ENCODE peak calls at places on chromosomes 11 and 22, in nine cellular contexts. N is pancreas, W is upper lobe of right lung, J is lower lobe of right lung, M is cardiac muscle cell, C is RWPE1, U is body of pancreas, H is AG04450, T is right cardiac atrium. Z is an unnamed sample.

GRCh38 chr11:94130589-94131362 is 2.1 kb downstream of the PANX1 start:
- DNase-seq in N (no peak), W (no peak), J (no peak), M (peak; percentile 97), C (peak; percentile 48), U (no peak), H (no peak), T (peak; percentile 49), Z (no peak)

GRCh38 chr11:86722041-86722440 is 49.6 kb upstream of the ME3 start:
- DNase-seq in N (no peak), W (no peak), J (no peak), M (peak; percentile 74), C (no peak), U (no peak), H (no peak), T (no peak), Z (no peak)

GRCh38 chr11:73252577-73253191 is 19.5 kb upstream of the P2RY6 start:
- DNase-seq in N (no peak), W (no peak), J (no peak), M (no peak), C (no peak), U (no peak), H (no peak), T (no peak), Z (no peak)

GRCh38 chr22:32325416-32325801 is 32.3 kb upstream of the RFPL3 start:
- DNase-seq in N (no peak), W (peak; percentile 57), J (no peak), M (peak; percentile 26), C (no peak), U (no peak), H (no peak), T (peak; percentile 28), Z (no peak)

GRCh38 chr11:20032577-20033265 is 127.6 kb downstream of the DBX1 start:
- DNase-seq in N (no peak), W (no peak), J (no peak), M (no peak), C (no peak), U (no peak), H (no peak), T (no peak), Z (no peak)

GRCh38 chr22:49102367-49102766 is 725.3 kb downstream of the BRD1 start:
- DNase-seq in N (no peak), W (peak; percentile 40), J (no peak), M (no peak), C (no peak), U (no peak), H (no peak), T (no peak), Z (no peak)

GRCh38 chr11:97092823-97093222 is 703.0 kb downstream of the JRKL start:
- DNase-seq in N (no peak), W (no peak), J (no peak), M (no peak), C (no peak), U (no peak), H (no peak), T (no peak), Z (no peak)

GRCh38 chr22:21443057-21443734 is 24.0 kb upstream of the TMEM191C start:
- DNase-seq in N (peak; percentile 33), W (peak; percentile 40), J (peak; percentile 41), M (no peak), C (no peak), U (peak; percentile 10), H (no peak), T (peak; percentile 7), Z (no peak)

GRCh38 chr11:37687130-37687529 is 1089.1 kb upstream of the RAG2 start:
- DNase-seq in N (no peak), W (no peak), J (no peak), M (no peak), C (no peak), U (no peak), H (no peak), T (no peak), Z (no peak)

GRCh38 chr11:8813658-8814057 is 97.3 kb upstream of the AKIP1 start:
- DNase-seq in N (peak; percentile 69), W (peak; percentile 87), J (peak; percentile 77), M (peak; percentile 94), C (peak; percentile 72), U (peak; percentile 76), H (peak; percentile 74), T (peak; percentile 75), Z (no peak)

GRCh38 chr22:26547426-26547825 is 35.2 kb upstream of the TFIP11 start:
- DNase-seq in N (no peak), W (no peak), J (no peak), M (no peak), C (peak; percentile 8), U (no peak), H (no peak), T (no peak), Z (peak; percentile 33)

GRCh38 chr11:85827768-85828639 is 17.1 kb upstream of the SYTL2 start:
- DNase-seq in N (no peak), W (no peak), J (no peak), M (peak; percentile 69), C (peak; percentile 75), U (no peak), H (peak; percentile 61), T (no peak), Z (peak; percentile 64)

GRCh38 chr11:131691558-131692041 is 321.2 kb downstream of the NTM start:
- DNase-seq in N (no peak), W (no peak), J (no peak), M (peak; percentile 52), C (peak; percentile 69), U (peak; percentile 26), H (no peak), T (no peak), Z (peak; percentile 33)

GRCh38 chr11:58688779-58689503 is 42.8 kb downstream of the GLYAT start:
- DNase-seq in N (no peak), W (no peak), J (no peak), M (no peak), C (peak; percentile 57), U (no peak), H (no peak), T (no peak), Z (peak; percentile 84)

GRCh38 chr22:38236786-38237185 is 35.0 kb downstream of the MAFF start:
- DNase-seq in N (no peak), W (no peak), J (no peak), M (no peak), C (no peak), U (no peak), H (no peak), T (no peak), Z (no peak)

GRCh38 chr22:38240734-38241252 is 32.0 kb downstream of the TMEM184B start:
- DNase-seq in N (no peak), W (no peak), J (no peak), M (peak; percentile 83), C (peak; percentile 70), U (peak; percentile 65), H (peak; percentile 56), T (no peak), Z (no peak)

GRCh38 chr22:38239101-38239761 is 33.6 kb downstream of the TMEM184B start:
- DNase-seq in N (no peak), W (peak; percentile 74), J (no peak), M (peak; percentile 77), C (peak; percentile 77), U (peak; percentile 55), H (peak; percentile 83), T (peak; percentile 50), Z (peak; percentile 64)

GRCh38 chr22:38235240-38235850 is 33.6 kb downstream of the MAFF start:
- DNase-seq in N (no peak), W (no peak), J (no peak), M (no peak), C (no peak), U (no peak), H (no peak), T (no peak), Z (no peak)

DNA sequence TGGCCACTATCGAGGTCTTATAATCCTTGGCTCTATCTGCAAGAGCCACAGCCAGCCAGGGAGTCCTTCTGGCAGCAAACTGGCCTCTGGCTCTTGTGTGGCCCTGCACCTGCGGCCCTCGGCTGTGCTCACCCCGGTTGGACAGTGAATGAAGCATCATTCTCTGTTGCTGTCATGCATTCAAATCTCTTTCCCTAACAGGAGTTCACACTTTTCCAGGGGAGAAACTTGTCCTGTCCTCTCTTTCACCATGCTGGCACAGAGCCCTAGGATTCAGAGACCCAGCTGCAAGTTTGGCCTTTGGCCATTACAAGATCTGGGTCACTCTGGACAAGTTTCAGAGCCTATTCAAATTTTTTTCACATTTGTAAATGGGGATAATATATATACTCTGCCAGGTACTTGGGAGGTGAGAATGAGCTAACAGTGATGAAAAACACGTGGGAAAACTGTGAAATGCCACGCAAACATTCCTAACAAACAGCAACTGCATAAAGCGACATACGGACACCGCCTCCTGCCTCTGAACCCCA is 34.2 kb downstream of the TMEM184B start:
- DNase-seq in N (peak; percentile 61), W (no peak), J (no peak), M (peak; percentile 68), C (no peak), U (peak; percentile 79), H (no peak), T (peak; percentile 45), Z (no peak)
- H3K27ac ChIP-seq in N (peak overlapping the region; percentile 69), W (peak overlapping the region; percentile 79), J (peak overlapping the region; percentile 81), M (peak overlapping the region; percentile 43), C (peak overlapping the region; percentile 98), U (peak overlapping the region; percentile 47), H (peak overlapping the region; percentile 98), T (peak overlapping the region; percentile 43), Z (peak overlapping the region; percentile 98)

GRCh38 chr22:18085188-18085587 is 7.4 kb downstream of the PEX26 start:
- DNase-seq in N (no peak), W (no peak), J (no peak), M (no peak), C (no peak), U (no peak), H (no peak), T (no peak), Z (no peak)
- H3K27ac ChIP-seq in N (no peak overlapping the region), W (no peak overlapping the region), J (no peak overlapping the region), M (no peak overlapping the region), C (peak overlapping the region; percentile 51), U (no peak overlapping the region), H (no peak overlapping the region), T (no peak overlapping the region), Z (peak overlapping the region; percentile 13)

DNA sequence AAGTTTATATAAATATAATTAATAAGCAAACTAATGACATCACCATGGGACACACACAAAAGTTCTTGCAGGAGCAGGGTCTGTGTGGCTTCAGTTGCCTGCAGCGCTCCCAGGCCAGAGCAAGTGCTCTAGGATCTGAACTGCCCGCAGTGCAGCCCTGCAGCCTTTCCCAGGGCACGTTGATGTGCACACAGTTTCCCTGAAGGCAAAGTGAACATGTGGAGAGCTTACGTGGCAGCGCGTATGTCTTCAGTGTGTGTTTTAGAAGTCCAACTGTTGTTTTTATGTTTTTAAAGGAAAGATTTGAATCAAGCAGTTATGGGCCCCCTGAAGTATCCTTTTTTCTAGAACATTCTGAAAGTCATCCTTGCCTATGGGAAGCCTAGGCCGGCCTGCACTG is 1.2 kb upstream of the TIGD3 start:
- DNase-seq in N (no peak), W (no peak), J (no peak), M (no peak), C (no peak), U (no peak), H (no peak), T (no peak), Z (no peak)
- H3K27ac ChIP-seq in N (no peak overlapping the region), W (no peak overlapping the region), J (no peak overlapping the region), M (no peak overlapping the region), C (peak overlapping the region; percentile 72), U (no peak overlapping the region), H (no peak overlapping the region), T (no peak overlapping the region), Z (no peak overlapping the region)

DNA sequence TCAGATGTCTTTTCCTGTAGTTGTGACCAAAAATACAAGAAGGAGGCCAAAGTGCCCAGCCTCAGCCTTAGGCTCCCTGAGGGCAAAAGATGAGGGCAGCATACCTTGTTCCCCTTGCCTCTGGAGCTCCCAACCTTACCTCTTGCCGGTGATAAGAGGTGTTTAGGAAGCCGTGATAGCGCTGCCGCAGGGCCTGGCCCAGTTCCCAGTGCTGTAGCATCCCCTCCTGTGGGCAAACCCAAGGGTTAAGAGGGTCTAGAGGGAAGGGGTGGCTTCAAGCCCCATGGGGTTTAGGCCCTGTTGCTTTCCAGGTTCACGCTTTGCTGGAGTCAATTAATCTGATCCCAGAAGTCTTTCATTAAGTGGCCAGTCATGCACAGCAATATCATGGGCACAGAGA is 1.1 kb downstream of the ACP2 start:
- DNase-seq in N (no peak), W (no peak), J (no peak), M (no peak), C (no peak), U (no peak), H (no peak), T (no peak), Z (no peak)
- H3K27ac ChIP-seq in N (no peak overlapping the region), W (no peak overlapping the region), J (no peak overlapping the region), M (no peak overlapping the region), C (peak overlapping the region; percentile 80), U (no peak overlapping the region), H (no peak overlapping the region), T (no peak overlapping the region), Z (no peak overlapping the region)

Z was measured in epithelial cell of prostate.